ENCODE peak calls at places on chromosomes 2 and 18, in four cellular contexts. K, D, Q and Z are unnamed samples.

GRCh38 chr2:197212344-197213262 is 98.0 kb downstream of the ANKRD44 start:
- DNase-seq in Q (no peak), K (no peak), D (no peak), Z (no peak)

GRCh38 chr2:235740821-235741220 is 247.0 kb downstream of the AGAP1 start:
- DNase-seq in Q (no peak), K (no peak), D (no peak), Z (no peak)

GRCh38 chr2:37857485-37858196 is 67.4 kb upstream of the RMDN2 start:
- DNase-seq in Q (no peak), D (peak), K (no peak), Z (no peak)

GRCh38 chr2:230170532-230170931 is 49.3 kb downstream of the SP110 start:
- DNase-seq in D (peak), Q (no peak), K (no peak), Z (no peak)

GRCh38 chr2:45765007-45765767 is 113.7 kb downstream of the PRKCE start:
- DNase-seq in D (no peak), Q (no peak), K (no peak), Z (no peak)

GRCh38 chr2:179746982-179747381 is 114.4 kb downstream of the ZNF385B start:
- DNase-seq in D (no peak), K (no peak), Q (no peak), Z (no peak)

GRCh38 chr18:44781890-44782289 is 101.2 kb downstream of the SETBP1 start:
- DNase-seq in Q (no peak), D (no peak), K (no peak), Z (no peak)

GRCh38 chr2:6392354-6392753 is 473.4 kb downstream of the CMPK2 start:
- DNase-seq in K (no peak), D (no peak), Q (no peak), Z (no peak)

GRCh38 chr2:38109732-38110181 is 33.8 kb upstream of the CYP1B1 start:
- DNase-seq in D (no peak), Q (no peak), K (no peak), Z (no peak)

GRCh38 chr2:161250864-161251436 is 57.3 kb upstream of the PSMD14 start:
- DNase-seq in Q (no peak), K (peak), D (no peak), Z (no peak)

GRCh38 chr2:15155959-15156574 is 405.1 kb downstream of the NBAS start:
- DNase-seq in K (no peak), D (no peak), Q (no peak), Z (no peak)

GRCh38 chr18:46916551-46917107 is 678 bp downstream of the PIAS2 start:
- DNase-seq in K (peak), Q (peak), D (no peak), Z (no peak)

GRCh38 chr18:22558945-22559385 is 141.2 kb upstream of the CTAGE1 start:
- DNase-seq in D (no peak), K (no peak), Q (peak), Z (no peak)

GRCh38 chr18:11906181-11906580 is 1.9 kb downstream of the MPPE1 start:
- DNase-seq in D (no peak), K (peak), Q (no peak), Z (no peak)

GRCh38 chr18:37684590-37684989 is 119.0 kb upstream of the CELF4 start:
- DNase-seq in K (no peak), Q (no peak), D (no peak), Z (no peak)

GRCh38 chr2:20050712-20051517 is 513 bp downstream of the LAPTM4A start:
- DNase-seq in D (no peak), Q (peak), K (peak), Z (no peak)

GRCh38 chr2:20322527-20323300 is 27.9 kb downstream of the PUM2 start:
- DNase-seq in D (no peak), Q (no peak), K (no peak), Z (no peak)

GRCh38 chr2:47488870-47489584 is 86.1 kb downstream of the MSH2 start:
- DNase-seq in K (no peak), Q (peak), D (no peak), Z (no peak)

GRCh38 chr2:232329716-232330067 is 48.9 kb upstream of the ALPP start:
- DNase-seq in D (no peak), Q (no peak), K (no peak), Z (no peak)

GRCh38 chr18:34223893-34224422 is 755 bp downstream of the NOL4 start:
- DNase-seq in D (no peak), Q (no peak), K (no peak), Z (no peak)

GRCh38 chr2:128305555-128306080 is 13.1 kb downstream of the HS6ST1 start:
- DNase-seq in Q (no peak), D (no peak), K (peak), Z (peak)
- TF ChIP-seq CTCF in Q (no peak), D (no peak), K (no peak), Z (no peak)

DNA sequence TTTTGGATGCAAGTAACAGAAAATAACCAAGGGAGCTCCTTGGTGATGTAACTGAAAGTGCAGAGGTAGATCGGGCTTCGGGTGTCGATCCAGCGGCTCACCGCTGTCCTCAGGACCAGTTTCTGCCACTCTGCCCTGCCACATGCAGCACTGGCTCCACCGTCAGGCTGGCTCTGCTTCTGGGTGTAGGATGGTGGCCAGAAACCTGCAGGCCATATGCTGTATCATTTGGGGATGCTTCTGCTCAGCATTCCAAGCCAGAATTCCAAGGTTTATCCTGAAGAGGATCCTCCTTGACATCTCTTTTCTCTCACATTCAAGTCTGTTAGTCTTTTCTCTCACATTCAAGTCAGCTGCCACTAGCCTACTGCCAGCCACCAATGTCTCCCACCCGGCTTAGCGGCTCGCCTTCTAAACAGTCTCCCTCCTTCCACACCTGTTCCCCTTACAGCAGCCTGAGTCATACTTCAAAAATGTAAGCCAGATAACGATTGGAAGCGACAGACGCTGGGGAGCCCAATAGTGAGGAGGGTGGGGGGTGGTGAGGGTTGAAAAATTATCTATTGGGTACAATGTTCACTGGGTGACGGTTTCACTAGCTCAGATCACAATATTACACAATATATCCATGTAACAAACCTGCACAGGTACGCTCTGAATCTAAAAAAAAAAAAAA is 38.6 kb upstream of the SP3 start:
- DNase-seq in K (no peak), D (no peak), Q (no peak), Z (no peak)
- TF ChIP-seq CTCF in K (no peak), D (no peak), Q (no peak), Z (peak)

GRCh38 chr2:88310787-88311186 is 140.6 kb downstream of the THNSL2 start:
- DNase-seq in D (no peak), Q (no peak), K (no peak), Z (no peak)

GRCh38 chr2:88303865-88304264 is 133.7 kb downstream of the THNSL2 start:
- DNase-seq in Q (no peak), D (no peak), K (no peak), Z (no peak)

DNA sequence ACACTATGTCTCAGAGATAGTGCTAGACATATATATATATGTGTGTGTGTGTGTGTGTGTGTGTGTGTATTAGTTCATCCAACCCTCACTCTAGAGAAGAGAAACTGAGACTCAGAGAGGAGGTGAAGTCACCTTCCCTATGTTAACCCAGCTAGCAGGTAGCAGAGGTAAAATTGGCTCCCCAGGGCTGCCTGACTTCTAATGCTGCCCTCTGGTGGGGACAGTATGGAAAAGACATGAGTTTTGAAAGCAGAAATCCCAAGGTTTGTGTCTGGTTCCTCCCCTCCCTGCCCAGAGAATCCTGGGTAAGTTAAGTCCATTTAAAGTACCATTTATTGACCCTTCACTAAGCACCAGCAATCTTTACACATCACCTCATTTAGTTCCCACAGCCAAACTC is 137.7 kb downstream of the THNSL2 start:
- DNase-seq in D (no peak), K (peak), Q (no peak), Z (no peak)
- TF ChIP-seq CTCF in D (peak), K (peak), Q (no peak), Z (peak)

DNA sequence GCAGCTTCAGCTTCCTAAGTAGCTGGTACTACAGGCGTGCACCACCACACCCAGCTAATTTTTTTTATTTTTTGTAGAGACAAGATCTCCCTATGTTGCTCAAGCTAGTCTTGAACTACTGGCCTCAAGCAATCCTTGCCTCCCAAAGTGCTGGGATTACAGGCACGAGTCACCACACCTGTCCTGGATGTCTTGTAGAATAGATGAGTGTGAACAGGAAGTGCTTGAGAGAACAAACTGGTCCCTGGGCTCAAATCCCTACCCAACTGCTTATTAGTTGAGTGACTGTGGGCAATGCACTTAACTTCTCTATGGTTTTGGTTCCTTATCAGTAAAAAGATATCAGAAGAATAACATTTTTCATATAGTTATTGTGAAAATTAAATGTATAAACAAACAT is 34.2 kb downstream of the PKDCC start:
- DNase-seq in D (no peak), K (no peak), Q (no peak), Z (no peak)
- TF ChIP-seq CTCF in D (no peak), K (no peak), Q (no peak), Z (no peak)